ENCODE peak calls at places on chromosome 17, in six cellular contexts. I, Y, P, R, F and S are unnamed samples.

GRCh38 chr17:61135782-61136181 is 263.9 kb upstream of the TBX2 start:
- DNase-seq in R (no peak), F (no peak), I (no peak), Y (no peak), P (no peak), S (no peak)

GRCh38 chr17:33389506-33390141 is 96.5 kb upstream of the ASIC2 start:
- DNase-seq in F (no peak), R (no peak), I (peak; percentile 50), P (no peak), Y (no peak), S (peak; percentile 28)

GRCh38 chr17:8430966-8431365 is 4.7 kb upstream of the NDEL1 start:
- DNase-seq in I (peak; percentile 88), F (no peak), P (peak; percentile 43), Y (no peak), R (no peak), S (no peak)

GRCh38 chr17:4751925-4752324 is 12.2 kb upstream of the CXCL16 start:
- DNase-seq in R (no peak), I (peak; percentile 77), F (no peak), Y (no peak), P (no peak), S (no peak)

GRCh38 chr17:79427621-79428539 is 183.0 kb downstream of the RBFOX3 start:
- DNase-seq in Y (no peak), I (no peak), F (no peak), P (no peak), R (no peak), S (no peak)

GRCh38 chr17:20242271-20242670 is 225.1 kb downstream of the LGALS9B start:
- DNase-seq in P (no peak), Y (no peak), I (no peak), F (no peak), R (no peak), S (no peak)

GRCh38 chr17:4124994-4125393 is 17.8 kb downstream of the ZZEF1 start:
- DNase-seq in Y (no peak), R (no peak), I (no peak), P (no peak), F (no peak), S (no peak)

GRCh38 chr17:37068266-37068665 is 119.5 kb downstream of the AATF start:
- DNase-seq in F (no peak), I (peak; percentile 13), P (no peak), Y (no peak), R (no peak), S (no peak)

GRCh38 chr17:16463341-16464000 is 28.5 kb downstream of the LRRC75A start:
- DNase-seq in P (peak; percentile 67), Y (no peak), F (no peak), R (no peak), I (peak; percentile 73), S (no peak)

GRCh38 chr17:38981640-38982039 is 14.4 kb upstream of the FBXO47 start:
- DNase-seq in P (no peak), I (peak; percentile 19), Y (no peak), R (no peak), F (no peak), S (no peak)

GRCh38 chr17:14745122-14745521 is 444.2 kb downstream of the HS3ST3B1 start:
- DNase-seq in F (no peak), R (no peak), I (peak; percentile 82), P (no peak), Y (no peak), S (no peak)

GRCh38 chr17:27956601-27957445 is 63.7 kb upstream of the LYRM9 start:
- DNase-seq in I (peak; percentile 63), Y (no peak), R (no peak), F (no peak), P (peak; percentile 3), S (no peak)

GRCh38 chr17:72411124-72411563 is 290.3 kb downstream of the SOX9 start:
- DNase-seq in I (no peak), P (no peak), R (no peak), Y (peak; percentile 84), F (no peak), S (no peak)

GRCh38 chr17:42521036-42521435 is 15.0 kb upstream of the NAGLU start:
- DNase-seq in I (no peak), P (no peak), F (no peak), Y (no peak), R (no peak), S (no peak)

GRCh38 chr17:28861393-28862203 is 6.8 kb downstream of the ERAL1 start:
- DNase-seq in P (no peak), I (no peak), R (no peak), Y (no peak), F (no peak), S (no peak)

GRCh38 chr17:82322526-82323453 is 5.4 kb upstream of the CD7 start:
- DNase-seq in I (no peak), P (peak; percentile 17), Y (no peak), R (no peak), F (no peak), S (no peak)

GRCh38 chr17:61007980-61008379 is 330.3 kb downstream of the BCAS3 start:
- DNase-seq in Y (no peak), R (no peak), F (no peak), P (no peak), I (peak; percentile 38), S (no peak)

GRCh38 chr17:30332057-30332542 is 1.8 kb downstream of the TMIGD1 start:
- DNase-seq in R (no peak), F (peak; percentile 14), P (no peak), Y (no peak), I (peak; percentile 45), S (no peak)

GRCh38 chr17:37081287-37081686 is 132.5 kb downstream of the AATF start:
- DNase-seq in Y (no peak), I (peak; percentile 71), F (peak; percentile 4), R (no peak), P (no peak), S (no peak)

GRCh38 chr17:62707425-62707739 is 79.9 kb downstream of the MRC2 start:
- DNase-seq in P (no peak), I (no peak), R (peak; percentile 17), F (no peak), Y (no peak), S (no peak)

GRCh38 chr17:17933775-17934174 is 38.4 kb downstream of the TOM1L2 start:
- DNase-seq in R (no peak), F (no peak), Y (no peak), I (no peak), P (no peak), S (no peak)

GRCh38 chr17:73424571-73424970 is 112.8 kb upstream of the CDC42EP4 start:
- DNase-seq in I (no peak), R (no peak), F (no peak), P (no peak), Y (no peak), S (no peak)

GRCh38 chr17:16407911-16408588 is 7.3 kb upstream of the TRPV2 start:
- DNase-seq in P (peak; percentile 69), R (no peak), F (peak; percentile 70), Y (no peak), I (peak; percentile 65), S (no peak)

GRCh38 chr17:28885363-28885762 is 12.2 kb downstream of the FLOT2 start:
- DNase-seq in I (no peak), P (no peak), R (no peak), Y (no peak), F (no peak), S (no peak)

GRCh38 chr17:27340575-27340974 is 46.7 kb downstream of the WSB1 start:
- DNase-seq in R (no peak), F (no peak), I (no peak), Y (no peak), P (no peak), S (no peak)

GRCh38 chr17:58605470-58605869 is 86.4 kb downstream of the TEX14 start:
- DNase-seq in I (no peak), P (no peak), R (no peak), F (no peak), Y (no peak), S (no peak)
- TF ChIP-seq CTCF in I (no peak), P (no peak), R (no peak), F (no peak), Y (no peak), S (no peak)

GRCh38 chr17:75959839-75960511 is 19.0 kb downstream of the ACOX1 start:
- DNase-seq in Y (no peak), F (no peak), R (no peak), P (no peak), I (no peak), S (no peak)

GRCh38 chr17:75959046-75959838 is 18.4 kb upstream of the FBF1 start:
- DNase-seq in R (no peak), Y (no peak), F (no peak), I (peak; percentile 34), P (no peak), S (no peak)
- H3K4me3 ChIP-seq in R (no peak overlapping the region), Y (no peak overlapping the region), F (no peak overlapping the region), I (no peak overlapping the region), P (no peak overlapping the region), S (no peak overlapping the region)

DNA sequence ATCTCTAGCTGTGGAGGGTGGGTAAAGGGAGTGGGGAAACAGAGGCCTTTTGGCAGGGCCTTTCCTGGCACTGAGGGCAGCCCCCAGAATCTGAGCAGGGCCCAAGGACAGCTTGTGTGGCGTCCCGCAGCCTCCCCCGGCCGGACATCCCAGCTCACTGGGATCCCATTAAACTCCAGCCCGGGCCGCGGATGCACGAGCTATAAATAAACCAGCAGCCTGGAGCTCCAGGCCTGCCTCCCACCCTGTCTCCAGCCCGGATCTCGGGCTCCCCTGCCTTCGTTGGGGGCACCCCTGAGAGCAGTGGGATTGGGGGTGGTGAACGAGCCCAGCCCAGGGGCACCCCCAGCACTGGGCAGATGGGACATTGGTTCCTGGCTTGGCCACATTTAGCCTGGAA is 13.8 kb upstream of the AATK start:
- DNase-seq in Y (no peak), F (no peak), P (no peak), R (no peak), I (no peak), S (no peak)
- TF ChIP-seq CTCF in Y (no peak), F (no peak), P (no peak), R (no peak), I (no peak), S (no peak)

DNA sequence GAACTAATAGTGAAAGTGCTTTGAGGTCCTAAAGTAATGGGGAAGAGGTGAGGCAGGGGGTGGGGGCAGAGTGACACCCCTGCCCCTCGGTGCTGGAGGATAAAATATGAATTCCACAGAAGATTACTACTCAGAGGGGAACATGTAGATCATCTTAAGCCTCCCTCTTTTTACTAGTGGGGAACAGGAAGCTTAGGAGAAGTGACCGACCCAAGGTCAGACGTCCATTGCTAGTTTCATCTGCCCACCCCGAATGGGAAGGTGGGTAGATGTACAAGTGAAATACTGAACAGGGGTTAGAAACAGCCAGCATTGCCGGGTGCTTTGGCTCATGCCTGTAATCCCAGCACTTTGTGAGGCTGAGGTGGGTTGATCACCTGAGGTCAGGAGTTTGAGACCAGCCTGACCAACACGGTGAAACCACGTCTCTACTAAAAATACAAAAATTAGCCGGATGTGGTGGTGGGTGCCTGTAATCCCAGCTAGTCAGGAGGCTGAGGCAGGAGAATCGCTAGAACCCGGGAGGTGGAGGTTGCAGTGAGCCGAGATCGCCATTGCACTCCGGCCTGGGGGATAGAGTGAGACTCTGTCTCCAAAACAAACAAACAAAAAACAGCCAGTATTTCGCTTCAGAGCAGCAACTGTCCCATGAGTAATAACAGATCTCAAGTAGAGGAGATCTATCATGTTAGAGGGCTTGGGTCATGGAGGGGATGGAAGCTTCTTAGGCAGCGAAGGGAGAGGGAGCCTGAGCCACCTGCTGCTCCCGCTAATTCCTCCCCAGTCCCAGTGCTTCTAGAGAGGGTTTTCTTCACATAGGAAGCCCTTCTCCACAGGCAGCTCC is 1.2 kb upstream of the NR1D1 start:
- DNase-seq in R (no peak), F (no peak), P (no peak), Y (no peak), I (no peak), S (no peak)
- H3K4me3 ChIP-seq in R (no peak overlapping the region), F (peak overlapping the region; percentile 78), P (peak overlapping the region; percentile 46), Y (no peak overlapping the region), I (no peak overlapping the region), S (peak overlapping the region; percentile 92)